ENCODE peak calls at places on chromosomes 3 and 15, in nine cellular contexts. One of them, this sample, is unnamed.
A peak's percentile ranks its signal among the peaks of the same experiment; 100 is the strongest.

GRCh38 chr3:184295771-184296170 is 3.3 kb upstream of the PSMD2 start:
- DNase-seq in WERI-Rb-1: no peak
- DNase-seq in GOT3: no peak
- DNase-seq in cardiac muscle cell: no peak
- DNase-seq in stimulated activated CD4-positive, alpha-beta T cell treated with anti-CD3 and anti-CD28 coated beads, Interleukin-12 subunit alpha, Interleukin-12 subunit beta, amount 100 ng/mL, for 4 hours: no peak
- DNase-seq in NCI-H1694 treated with DMSO at 0.1 percent for 48 hours: no peak
- DNase-seq in KG1: no peak
- DNase-seq in natural killer cell treated with Interleukin-12 subunit alpha and Interleukin-12 subunit beta and Interleukin-15 and Interleukin-18, amount 100 ng/mL, for 72 hours: no peak
- DNase-seq in HFFc6: no peak
- DNase-seq in this sample: no peak

GRCh38 chr15:80250614-80251504 is 1.2 kb downstream of the CTXND1 start:
- DNase-seq in WERI-Rb-1: no peak
- DNase-seq in GOT3: no peak
- DNase-seq in cardiac muscle cell: no peak
- DNase-seq in stimulated activated CD4-positive, alpha-beta T cell treated with anti-CD3 and anti-CD28 coated beads, Interleukin-12 subunit alpha, Interleukin-12 subunit beta, amount 100 ng/mL, for 4 hours: no peak
- DNase-seq in NCI-H1694 treated with DMSO at 0.1 percent for 48 hours: no peak
- DNase-seq in KG1: no peak
- DNase-seq in natural killer cell treated with Interleukin-12 subunit alpha and Interleukin-12 subunit beta and Interleukin-15 and Interleukin-18, amount 100 ng/mL, for 72 hours: no peak
- DNase-seq in HFFc6: no peak
- DNase-seq in this sample: no peak

GRCh38 chr3:106692624-106693023 is 684.6 kb upstream of the CCDC54 start:
- DNase-seq in WERI-Rb-1: no peak
- DNase-seq in GOT3: no peak
- DNase-seq in cardiac muscle cell: no peak
- DNase-seq in stimulated activated CD4-positive, alpha-beta T cell treated with anti-CD3 and anti-CD28 coated beads, Interleukin-12 subunit alpha, Interleukin-12 subunit beta, amount 100 ng/mL, for 4 hours: no peak
- DNase-seq in NCI-H1694 treated with DMSO at 0.1 percent for 48 hours: no peak
- DNase-seq in KG1: no peak
- DNase-seq in natural killer cell treated with Interleukin-12 subunit alpha and Interleukin-12 subunit beta and Interleukin-15 and Interleukin-18, amount 100 ng/mL, for 72 hours: no peak
- DNase-seq in HFFc6: no peak
- DNase-seq in this sample: no peak

GRCh38 chr15:58703610-58704009 is 45.9 kb downstream of the ADAM10 start:
- DNase-seq in WERI-Rb-1: no peak
- DNase-seq in GOT3: no peak
- DNase-seq in cardiac muscle cell: no peak
- DNase-seq in stimulated activated CD4-positive, alpha-beta T cell treated with anti-CD3 and anti-CD28 coated beads, Interleukin-12 subunit alpha, Interleukin-12 subunit beta, amount 100 ng/mL, for 4 hours: no peak
- DNase-seq in NCI-H1694 treated with DMSO at 0.1 percent for 48 hours: no peak
- DNase-seq in KG1: no peak
- DNase-seq in natural killer cell treated with Interleukin-12 subunit alpha and Interleukin-12 subunit beta and Interleukin-15 and Interleukin-18, amount 100 ng/mL, for 72 hours: no peak
- DNase-seq in HFFc6: no peak
- DNase-seq in this sample: no peak

GRCh38 chr3:194836676-194837075 is 151.0 kb downstream of the FAM43A start:
- DNase-seq in WERI-Rb-1: no peak
- DNase-seq in GOT3: no peak
- DNase-seq in cardiac muscle cell: no peak
- DNase-seq in stimulated activated CD4-positive, alpha-beta T cell treated with anti-CD3 and anti-CD28 coated beads, Interleukin-12 subunit alpha, Interleukin-12 subunit beta, amount 100 ng/mL, for 4 hours: no peak
- DNase-seq in NCI-H1694 treated with DMSO at 0.1 percent for 48 hours: no peak
- DNase-seq in KG1: no peak
- DNase-seq in natural killer cell treated with Interleukin-12 subunit alpha and Interleukin-12 subunit beta and Interleukin-15 and Interleukin-18, amount 100 ng/mL, for 72 hours: no peak
- DNase-seq in HFFc6: no peak
- DNase-seq in this sample: no peak

GRCh38 chr3:46863261-46863782 is at the start of gene MYL3:
- DNase-seq in WERI-Rb-1: no peak
- DNase-seq in GOT3: no peak
- DNase-seq in cardiac muscle cell: peak; percentile 91
- DNase-seq in stimulated activated CD4-positive, alpha-beta T cell treated with anti-CD3 and anti-CD28 coated beads, Interleukin-12 subunit alpha, Interleukin-12 subunit beta, amount 100 ng/mL, for 4 hours: no peak
- DNase-seq in NCI-H1694 treated with DMSO at 0.1 percent for 48 hours: no peak
- DNase-seq in KG1: no peak
- DNase-seq in natural killer cell treated with Interleukin-12 subunit alpha and Interleukin-12 subunit beta and Interleukin-15 and Interleukin-18, amount 100 ng/mL, for 72 hours: no peak
- DNase-seq in HFFc6: no peak
- DNase-seq in this sample: no peak

GRCh38 chr3:97719156-97719821 is 45.3 kb upstream of the ARL6 start:
- DNase-seq in WERI-Rb-1: peak; percentile 72
- DNase-seq in GOT3: peak; percentile 33
- DNase-seq in cardiac muscle cell: peak; percentile 84
- DNase-seq in stimulated activated CD4-positive, alpha-beta T cell treated with anti-CD3 and anti-CD28 coated beads, Interleukin-12 subunit alpha, Interleukin-12 subunit beta, amount 100 ng/mL, for 4 hours: peak; percentile 51
- DNase-seq in NCI-H1694 treated with DMSO at 0.1 percent for 48 hours: peak; percentile 80
- DNase-seq in KG1: peak; percentile 45
- DNase-seq in natural killer cell treated with Interleukin-12 subunit alpha and Interleukin-12 subunit beta and Interleukin-15 and Interleukin-18, amount 100 ng/mL, for 72 hours: peak; percentile 79
- DNase-seq in HFFc6: peak; percentile 39
- DNase-seq in this sample: peak; percentile 26

GRCh38 chr15:40948706-40949473 is 4.4 kb upstream of the CHAC1 start:
- DNase-seq in WERI-Rb-1: no peak
- DNase-seq in GOT3: no peak
- DNase-seq in cardiac muscle cell: no peak
- DNase-seq in stimulated activated CD4-positive, alpha-beta T cell treated with anti-CD3 and anti-CD28 coated beads, Interleukin-12 subunit alpha, Interleukin-12 subunit beta, amount 100 ng/mL, for 4 hours: no peak
- DNase-seq in NCI-H1694 treated with DMSO at 0.1 percent for 48 hours: no peak
- DNase-seq in KG1: no peak
- DNase-seq in natural killer cell treated with Interleukin-12 subunit alpha and Interleukin-12 subunit beta and Interleukin-15 and Interleukin-18, amount 100 ng/mL, for 72 hours: no peak
- DNase-seq in HFFc6: no peak
- DNase-seq in this sample: no peak

GRCh38 chr3:160003520-160004128 is 15.0 kb downstream of the IL12A start:
- DNase-seq in WERI-Rb-1: peak; percentile 75
- DNase-seq in GOT3: peak; percentile 18
- DNase-seq in cardiac muscle cell: peak; percentile 58
- DNase-seq in stimulated activated CD4-positive, alpha-beta T cell treated with anti-CD3 and anti-CD28 coated beads, Interleukin-12 subunit alpha, Interleukin-12 subunit beta, amount 100 ng/mL, for 4 hours: peak; percentile 7
- DNase-seq in NCI-H1694 treated with DMSO at 0.1 percent for 48 hours: no peak
- DNase-seq in KG1: peak; percentile 26
- DNase-seq in natural killer cell treated with Interleukin-12 subunit alpha and Interleukin-12 subunit beta and Interleukin-15 and Interleukin-18, amount 100 ng/mL, for 72 hours: no peak
- DNase-seq in HFFc6: peak; percentile 39
- DNase-seq in this sample: no peak

GRCh38 chr3:28777806-28778475 is 429.3 kb upstream of the AZI2 start:
- DNase-seq in WERI-Rb-1: no peak
- DNase-seq in GOT3: no peak
- DNase-seq in cardiac muscle cell: no peak
- DNase-seq in stimulated activated CD4-positive, alpha-beta T cell treated with anti-CD3 and anti-CD28 coated beads, Interleukin-12 subunit alpha, Interleukin-12 subunit beta, amount 100 ng/mL, for 4 hours: no peak
- DNase-seq in NCI-H1694 treated with DMSO at 0.1 percent for 48 hours: no peak
- DNase-seq in KG1: no peak
- DNase-seq in natural killer cell treated with Interleukin-12 subunit alpha and Interleukin-12 subunit beta and Interleukin-15 and Interleukin-18, amount 100 ng/mL, for 72 hours: no peak
- DNase-seq in HFFc6: no peak
- DNase-seq in this sample: no peak

GRCh38 chr3:115804722-115805121 is 181.4 kb downstream of the GAP43 start:
- DNase-seq in WERI-Rb-1: no peak
- DNase-seq in GOT3: no peak
- DNase-seq in cardiac muscle cell: no peak
- DNase-seq in stimulated activated CD4-positive, alpha-beta T cell treated with anti-CD3 and anti-CD28 coated beads, Interleukin-12 subunit alpha, Interleukin-12 subunit beta, amount 100 ng/mL, for 4 hours: no peak
- DNase-seq in NCI-H1694 treated with DMSO at 0.1 percent for 48 hours: no peak
- DNase-seq in KG1: no peak
- DNase-seq in natural killer cell treated with Interleukin-12 subunit alpha and Interleukin-12 subunit beta and Interleukin-15 and Interleukin-18, amount 100 ng/mL, for 72 hours: no peak
- DNase-seq in HFFc6: peak; percentile 88
- DNase-seq in this sample: peak; percentile 56

GRCh38 chr3:120039642-120040610 is 54.3 kb downstream of the GSK3B start:
- DNase-seq in WERI-Rb-1: peak; percentile 25
- DNase-seq in GOT3: no peak
- DNase-seq in cardiac muscle cell: no peak
- DNase-seq in stimulated activated CD4-positive, alpha-beta T cell treated with anti-CD3 and anti-CD28 coated beads, Interleukin-12 subunit alpha, Interleukin-12 subunit beta, amount 100 ng/mL, for 4 hours: no peak
- DNase-seq in NCI-H1694 treated with DMSO at 0.1 percent for 48 hours: no peak
- DNase-seq in KG1: no peak
- DNase-seq in natural killer cell treated with Interleukin-12 subunit alpha and Interleukin-12 subunit beta and Interleukin-15 and Interleukin-18, amount 100 ng/mL, for 72 hours: no peak
- DNase-seq in HFFc6: no peak
- DNase-seq in this sample: no peak

GRCh38 chr15:52710050-52710709 is 31.0 kb upstream of the ATOSA start:
- DNase-seq in WERI-Rb-1: no peak
- DNase-seq in GOT3: no peak
- DNase-seq in cardiac muscle cell: no peak
- DNase-seq in stimulated activated CD4-positive, alpha-beta T cell treated with anti-CD3 and anti-CD28 coated beads, Interleukin-12 subunit alpha, Interleukin-12 subunit beta, amount 100 ng/mL, for 4 hours: no peak
- DNase-seq in NCI-H1694 treated with DMSO at 0.1 percent for 48 hours: no peak
- DNase-seq in KG1: no peak
- DNase-seq in natural killer cell treated with Interleukin-12 subunit alpha and Interleukin-12 subunit beta and Interleukin-15 and Interleukin-18, amount 100 ng/mL, for 72 hours: no peak
- DNase-seq in HFFc6: peak; percentile 4
- DNase-seq in this sample: no peak

GRCh38 chr15:92097473-92098178 is 244.1 kb downstream of the SLCO3A1 start:
- DNase-seq in WERI-Rb-1: peak; percentile 44
- DNase-seq in GOT3: no peak
- DNase-seq in cardiac muscle cell: peak; percentile 71
- DNase-seq in stimulated activated CD4-positive, alpha-beta T cell treated with anti-CD3 and anti-CD28 coated beads, Interleukin-12 subunit alpha, Interleukin-12 subunit beta, amount 100 ng/mL, for 4 hours: peak; percentile 19
- DNase-seq in NCI-H1694 treated with DMSO at 0.1 percent for 48 hours: peak; percentile 61
- DNase-seq in KG1: peak; percentile 35
- DNase-seq in natural killer cell treated with Interleukin-12 subunit alpha and Interleukin-12 subunit beta and Interleukin-15 and Interleukin-18, amount 100 ng/mL, for 72 hours: peak; percentile 71
- DNase-seq in HFFc6: peak; percentile 16
- DNase-seq in this sample: peak; percentile 15

GRCh38 chr3:27623085-27623753 is 98.9 kb downstream of the EOMES start:
- DNase-seq in WERI-Rb-1: no peak
- DNase-seq in GOT3: no peak
- DNase-seq in cardiac muscle cell: no peak
- DNase-seq in stimulated activated CD4-positive, alpha-beta T cell treated with anti-CD3 and anti-CD28 coated beads, Interleukin-12 subunit alpha, Interleukin-12 subunit beta, amount 100 ng/mL, for 4 hours: no peak
- DNase-seq in NCI-H1694 treated with DMSO at 0.1 percent for 48 hours: no peak
- DNase-seq in KG1: no peak
- DNase-seq in natural killer cell treated with Interleukin-12 subunit alpha and Interleukin-12 subunit beta and Interleukin-15 and Interleukin-18, amount 100 ng/mL, for 72 hours: no peak
- DNase-seq in HFFc6: peak; percentile 90
- DNase-seq in this sample: no peak

GRCh38 chr3:157531771-157532170 is 28.6 kb upstream of the VEPH1 start:
- DNase-seq in WERI-Rb-1: no peak
- DNase-seq in GOT3: no peak
- DNase-seq in cardiac muscle cell: no peak
- DNase-seq in stimulated activated CD4-positive, alpha-beta T cell treated with anti-CD3 and anti-CD28 coated beads, Interleukin-12 subunit alpha, Interleukin-12 subunit beta, amount 100 ng/mL, for 4 hours: no peak
- DNase-seq in NCI-H1694 treated with DMSO at 0.1 percent for 48 hours: no peak
- DNase-seq in KG1: no peak
- DNase-seq in natural killer cell treated with Interleukin-12 subunit alpha and Interleukin-12 subunit beta and Interleukin-15 and Interleukin-18, amount 100 ng/mL, for 72 hours: no peak
- DNase-seq in HFFc6: no peak
- DNase-seq in this sample: no peak

GRCh38 chr3:70531063-70531657 is 218.7 kb upstream of the MDFIC2 start:
- DNase-seq in WERI-Rb-1: no peak
- DNase-seq in GOT3: no peak
- DNase-seq in cardiac muscle cell: peak; percentile 55
- DNase-seq in stimulated activated CD4-positive, alpha-beta T cell treated with anti-CD3 and anti-CD28 coated beads, Interleukin-12 subunit alpha, Interleukin-12 subunit beta, amount 100 ng/mL, for 4 hours: no peak
- DNase-seq in NCI-H1694 treated with DMSO at 0.1 percent for 48 hours: no peak
- DNase-seq in KG1: no peak
- DNase-seq in natural killer cell treated with Interleukin-12 subunit alpha and Interleukin-12 subunit beta and Interleukin-15 and Interleukin-18, amount 100 ng/mL, for 72 hours: no peak
- DNase-seq in HFFc6: peak; percentile 12
- DNase-seq in this sample: peak; percentile 13

GRCh38 chr3:23324745-23325144 is 121.6 kb downstream of the UBE2E2 start:
- DNase-seq in WERI-Rb-1: no peak
- DNase-seq in GOT3: no peak
- DNase-seq in cardiac muscle cell: no peak
- DNase-seq in stimulated activated CD4-positive, alpha-beta T cell treated with anti-CD3 and anti-CD28 coated beads, Interleukin-12 subunit alpha, Interleukin-12 subunit beta, amount 100 ng/mL, for 4 hours: no peak
- DNase-seq in NCI-H1694 treated with DMSO at 0.1 percent for 48 hours: no peak
- DNase-seq in KG1: no peak
- DNase-seq in natural killer cell treated with Interleukin-12 subunit alpha and Interleukin-12 subunit beta and Interleukin-15 and Interleukin-18, amount 100 ng/mL, for 72 hours: no peak
- DNase-seq in HFFc6: peak; percentile 44
- DNase-seq in this sample: peak; percentile 20

GRCh38 chr3:17136251-17136721 is 251.5 kb downstream of the PLCL2 start:
- DNase-seq in WERI-Rb-1: peak; percentile 93
- DNase-seq in GOT3: no peak
- DNase-seq in cardiac muscle cell: peak; percentile 52
- DNase-seq in stimulated activated CD4-positive, alpha-beta T cell treated with anti-CD3 and anti-CD28 coated beads, Interleukin-12 subunit alpha, Interleukin-12 subunit beta, amount 100 ng/mL, for 4 hours: no peak
- DNase-seq in NCI-H1694 treated with DMSO at 0.1 percent for 48 hours: no peak
- DNase-seq in KG1: no peak
- DNase-seq in natural killer cell treated with Interleukin-12 subunit alpha and Interleukin-12 subunit beta and Interleukin-15 and Interleukin-18, amount 100 ng/mL, for 72 hours: no peak
- DNase-seq in HFFc6: no peak
- DNase-seq in this sample: no peak

GRCh38 chr3:121477589-121477988 is 68.2 kb downstream of the POLQ start:
- DNase-seq in WERI-Rb-1: no peak
- DNase-seq in GOT3: no peak
- DNase-seq in cardiac muscle cell: no peak
- DNase-seq in stimulated activated CD4-positive, alpha-beta T cell treated with anti-CD3 and anti-CD28 coated beads, Interleukin-12 subunit alpha, Interleukin-12 subunit beta, amount 100 ng/mL, for 4 hours: no peak
- DNase-seq in NCI-H1694 treated with DMSO at 0.1 percent for 48 hours: no peak
- DNase-seq in KG1: no peak
- DNase-seq in natural killer cell treated with Interleukin-12 subunit alpha and Interleukin-12 subunit beta and Interleukin-15 and Interleukin-18, amount 100 ng/mL, for 72 hours: no peak
- DNase-seq in HFFc6: peak; percentile 74
- DNase-seq in this sample: peak; percentile 71

GRCh38 chr3:118990818-118991560 is 43.7 kb downstream of the IGSF11 start:
- DNase-seq in WERI-Rb-1: no peak
- DNase-seq in GOT3: no peak
- DNase-seq in cardiac muscle cell: no peak
- DNase-seq in stimulated activated CD4-positive, alpha-beta T cell treated with anti-CD3 and anti-CD28 coated beads, Interleukin-12 subunit alpha, Interleukin-12 subunit beta, amount 100 ng/mL, for 4 hours: no peak
- DNase-seq in NCI-H1694 treated with DMSO at 0.1 percent for 48 hours: no peak
- DNase-seq in KG1: no peak
- DNase-seq in natural killer cell treated with Interleukin-12 subunit alpha and Interleukin-12 subunit beta and Interleukin-15 and Interleukin-18, amount 100 ng/mL, for 72 hours: no peak
- DNase-seq in HFFc6: no peak
- DNase-seq in this sample: no peak

GRCh38 chr3:147392083-147392916 is 14.0 kb downstream of the ZIC4 start:
- DNase-seq in WERI-Rb-1: peak; percentile 94
- DNase-seq in GOT3: peak; percentile 81
- DNase-seq in cardiac muscle cell: peak; percentile 64
- DNase-seq in stimulated activated CD4-positive, alpha-beta T cell treated with anti-CD3 and anti-CD28 coated beads, Interleukin-12 subunit alpha, Interleukin-12 subunit beta, amount 100 ng/mL, for 4 hours: no peak
- DNase-seq in NCI-H1694 treated with DMSO at 0.1 percent for 48 hours: no peak
- DNase-seq in KG1: no peak
- DNase-seq in natural killer cell treated with Interleukin-12 subunit alpha and Interleukin-12 subunit beta and Interleukin-15 and Interleukin-18, amount 100 ng/mL, for 72 hours: no peak
- DNase-seq in HFFc6: peak; percentile 64
- DNase-seq in this sample: no peak

GRCh38 chr3:56921573-56922571 is 120.1 kb upstream of the ARHGEF3 start:
- DNase-seq in WERI-Rb-1: no peak
- DNase-seq in GOT3: no peak
- DNase-seq in cardiac muscle cell: no peak
- DNase-seq in stimulated activated CD4-positive, alpha-beta T cell treated with anti-CD3 and anti-CD28 coated beads, Interleukin-12 subunit alpha, Interleukin-12 subunit beta, amount 100 ng/mL, for 4 hours: no peak
- DNase-seq in NCI-H1694 treated with DMSO at 0.1 percent for 48 hours: no peak
- DNase-seq in KG1: no peak
- DNase-seq in natural killer cell treated with Interleukin-12 subunit alpha and Interleukin-12 subunit beta and Interleukin-15 and Interleukin-18, amount 100 ng/mL, for 72 hours: no peak
- DNase-seq in HFFc6: peak; percentile 35
- DNase-seq in this sample: peak; percentile 59

GRCh38 chr3:166013073-166013679 is 176.0 kb upstream of the BCHE start:
- DNase-seq in WERI-Rb-1: peak; percentile 14
- DNase-seq in GOT3: no peak
- DNase-seq in cardiac muscle cell: peak; percentile 54
- DNase-seq in stimulated activated CD4-positive, alpha-beta T cell treated with anti-CD3 and anti-CD28 coated beads, Interleukin-12 subunit alpha, Interleukin-12 subunit beta, amount 100 ng/mL, for 4 hours: no peak
- DNase-seq in NCI-H1694 treated with DMSO at 0.1 percent for 48 hours: peak; percentile 34
- DNase-seq in KG1: peak; percentile 39
- DNase-seq in natural killer cell treated with Interleukin-12 subunit alpha and Interleukin-12 subunit beta and Interleukin-15 and Interleukin-18, amount 100 ng/mL, for 72 hours: no peak
- DNase-seq in HFFc6: peak; percentile 15
- DNase-seq in this sample: peak; percentile 10

GRCh38 chr3:11159421-11159904 is 5.2 kb downstream of the HRH1 start:
- DNase-seq in WERI-Rb-1: no peak
- DNase-seq in GOT3: no peak
- DNase-seq in cardiac muscle cell: no peak
- DNase-seq in stimulated activated CD4-positive, alpha-beta T cell treated with anti-CD3 and anti-CD28 coated beads, Interleukin-12 subunit alpha, Interleukin-12 subunit beta, amount 100 ng/mL, for 4 hours: no peak
- DNase-seq in NCI-H1694 treated with DMSO at 0.1 percent for 48 hours: no peak
- DNase-seq in KG1: no peak
- DNase-seq in natural killer cell treated with Interleukin-12 subunit alpha and Interleukin-12 subunit beta and Interleukin-15 and Interleukin-18, amount 100 ng/mL, for 72 hours: no peak
- DNase-seq in HFFc6: peak; percentile 84
- DNase-seq in this sample: peak; percentile 60

GRCh38 chr3:10334461-10334860 is 13.5 kb upstream of the SEC13 start:
- DNase-seq in WERI-Rb-1: no peak
- DNase-seq in GOT3: no peak
- DNase-seq in cardiac muscle cell: no peak
- DNase-seq in stimulated activated CD4-positive, alpha-beta T cell treated with anti-CD3 and anti-CD28 coated beads, Interleukin-12 subunit alpha, Interleukin-12 subunit beta, amount 100 ng/mL, for 4 hours: no peak
- DNase-seq in NCI-H1694 treated with DMSO at 0.1 percent for 48 hours: no peak
- DNase-seq in KG1: no peak
- DNase-seq in natural killer cell treated with Interleukin-12 subunit alpha and Interleukin-12 subunit beta and Interleukin-15 and Interleukin-18, amount 100 ng/mL, for 72 hours: no peak
- DNase-seq in HFFc6: peak; percentile 67
- DNase-seq in this sample: no peak

GRCh38 chr3:67655364-67656121 is 1.1 kb upstream of the SUCLG2 start:
- DNase-seq in WERI-Rb-1: no peak
- DNase-seq in GOT3: no peak
- DNase-seq in cardiac muscle cell: no peak
- DNase-seq in stimulated activated CD4-positive, alpha-beta T cell treated with anti-CD3 and anti-CD28 coated beads, Interleukin-12 subunit alpha, Interleukin-12 subunit beta, amount 100 ng/mL, for 4 hours: peak; percentile 31
- DNase-seq in NCI-H1694 treated with DMSO at 0.1 percent for 48 hours: no peak
- DNase-seq in KG1: peak; percentile 69
- DNase-seq in natural killer cell treated with Interleukin-12 subunit alpha and Interleukin-12 subunit beta and Interleukin-15 and Interleukin-18, amount 100 ng/mL, for 72 hours: peak; percentile 89
- DNase-seq in HFFc6: no peak
- DNase-seq in this sample: no peak

GRCh38 chr3:176579741-176580185 is 617.5 kb downstream of the TBL1XR1 start:
- DNase-seq in WERI-Rb-1: no peak
- DNase-seq in GOT3: no peak
- DNase-seq in cardiac muscle cell: no peak
- DNase-seq in stimulated activated CD4-positive, alpha-beta T cell treated with anti-CD3 and anti-CD28 coated beads, Interleukin-12 subunit alpha, Interleukin-12 subunit beta, amount 100 ng/mL, for 4 hours: no peak
- DNase-seq in NCI-H1694 treated with DMSO at 0.1 percent for 48 hours: no peak
- DNase-seq in KG1: no peak
- DNase-seq in natural killer cell treated with Interleukin-12 subunit alpha and Interleukin-12 subunit beta and Interleukin-15 and Interleukin-18, amount 100 ng/mL, for 72 hours: no peak
- DNase-seq in HFFc6: peak; percentile 2
- DNase-seq in this sample: no peak

GRCh38 chr3:64031540-64032533 is 8.5 kb upstream of the PSMD6 start:
- DNase-seq in WERI-Rb-1: no peak
- DNase-seq in GOT3: no peak
- DNase-seq in cardiac muscle cell: no peak
- DNase-seq in stimulated activated CD4-positive, alpha-beta T cell treated with anti-CD3 and anti-CD28 coated beads, Interleukin-12 subunit alpha, Interleukin-12 subunit beta, amount 100 ng/mL, for 4 hours: no peak
- DNase-seq in NCI-H1694 treated with DMSO at 0.1 percent for 48 hours: peak; percentile 38
- DNase-seq in KG1: no peak
- DNase-seq in natural killer cell treated with Interleukin-12 subunit alpha and Interleukin-12 subunit beta and Interleukin-15 and Interleukin-18, amount 100 ng/mL, for 72 hours: no peak
- DNase-seq in HFFc6: no peak
- DNase-seq in this sample: no peak

GRCh38 chr15:98650871-98651481 is 2.6 kb downstream of the IGF1R start:
- DNase-seq in WERI-Rb-1: no peak
- DNase-seq in GOT3: no peak
- DNase-seq in cardiac muscle cell: peak; percentile 35
- DNase-seq in stimulated activated CD4-positive, alpha-beta T cell treated with anti-CD3 and anti-CD28 coated beads, Interleukin-12 subunit alpha, Interleukin-12 subunit beta, amount 100 ng/mL, for 4 hours: peak; percentile 15
- DNase-seq in NCI-H1694 treated with DMSO at 0.1 percent for 48 hours: no peak
- DNase-seq in KG1: no peak
- DNase-seq in natural killer cell treated with Interleukin-12 subunit alpha and Interleukin-12 subunit beta and Interleukin-15 and Interleukin-18, amount 100 ng/mL, for 72 hours: no peak
- DNase-seq in HFFc6: peak; percentile 36
- DNase-seq in this sample: no peak

GRCh38 chr3:16741890-16742289 is 136.7 kb upstream of the DAZL start:
- DNase-seq in WERI-Rb-1: no peak
- DNase-seq in GOT3: no peak
- DNase-seq in cardiac muscle cell: peak; percentile 88
- DNase-seq in stimulated activated CD4-positive, alpha-beta T cell treated with anti-CD3 and anti-CD28 coated beads, Interleukin-12 subunit alpha, Interleukin-12 subunit beta, amount 100 ng/mL, for 4 hours: no peak
- DNase-seq in NCI-H1694 treated with DMSO at 0.1 percent for 48 hours: no peak
- DNase-seq in KG1: no peak
- DNase-seq in natural killer cell treated with Interleukin-12 subunit alpha and Interleukin-12 subunit beta and Interleukin-15 and Interleukin-18, amount 100 ng/mL, for 72 hours: no peak
- DNase-seq in HFFc6: peak; percentile 84
- DNase-seq in this sample: no peak